ENCODE peak calls at places on chromosomes 3 and 15, in seven cellular contexts. N is NCI-H1930; X is neuronal stem cell; D is A549; Z is stimulated activated CD4-positive, alpha-beta T cell treated with anti-CD3 and anti-CD28 coated beads, Interleukin-15, amount 100 ng/mL, for 24 hours; E is PC-9; G is effector CD4-positive, alpha-beta T cell. M is an unnamed sample.

GRCh38 chr3:185465471-185465870 is 33.4 kb downstream of the TMEM41A start:
- DNase-seq in N (no peak), X (no peak), D (no peak), Z (no peak), E (no peak), G (no peak), M (no peak)

GRCh38 chr15:60520041-60520824 is 41.3 kb upstream of the ICE2 start:
- DNase-seq in N (no peak), X (no peak), D (no peak), Z (no peak), E (peak), G (no peak), M (no peak)

GRCh38 chr3:87167634-87168456 is 59.3 kb upstream of the CHMP2B start:
- DNase-seq in N (no peak), X (peak), D (peak), Z (peak), E (no peak), G (no peak), M (no peak)

GRCh38 chr3:61090770-61091169 is 160.5 kb downstream of the FHIT start:
- DNase-seq in N (no peak), X (no peak), D (no peak), Z (no peak), E (no peak), G (no peak), M (no peak)

GRCh38 chr15:52566889-52567288 is 1.9 kb downstream of the ARPP19 start:
- DNase-seq in N (no peak), X (no peak), D (no peak), Z (no peak), E (no peak), G (no peak), M (no peak)

GRCh38 chr3:195895078-195895899 is 13.1 kb downstream of the TNK2 start:
- DNase-seq in N (peak), X (peak), D (peak), Z (peak), E (no peak), G (peak), M (no peak)

GRCh38 chr15:93200448-93201226 is 111.6 kb upstream of the RGMA start:
- DNase-seq in N (no peak), X (no peak), D (no peak), Z (no peak), E (no peak), G (no peak), M (no peak)

GRCh38 chr15:39511915-39512260 is 69.0 kb upstream of the THBS1 start:
- DNase-seq in N (no peak), X (no peak), D (no peak), Z (no peak), E (no peak), G (no peak), M (no peak)

GRCh38 chr3:194307849-194308248 is 43.3 kb downstream of the CPN2 start:
- DNase-seq in N (no peak), X (no peak), D (no peak), Z (no peak), E (no peak), G (no peak), M (no peak)

GRCh38 chr15:49428392-49429095 is 5.5 kb downstream of the FGF7 start:
- DNase-seq in N (no peak), X (no peak), D (no peak), Z (no peak), E (no peak), G (no peak), M (no peak)

GRCh38 chr3:47874913-47875312 is 72.0 kb downstream of the DHX30 start:
- DNase-seq in N (no peak), X (no peak), D (no peak), Z (no peak), E (no peak), G (no peak), M (no peak)

GRCh38 chr15:29825205-29825604 is 2.9 kb upstream of the TJP1 start:
- DNase-seq in N (no peak), X (no peak), D (no peak), Z (peak), E (no peak), G (no peak), M (no peak)

GRCh38 chr3:47398218-47398617 is 17.4 kb downstream of the PTPN23 start:
- DNase-seq in N (no peak), X (no peak), D (no peak), Z (no peak), E (no peak), G (no peak), M (no peak)

GRCh38 chr3:2861120-2861519 is 249.1 kb downstream of the IL5RA start:
- DNase-seq in N (no peak), X (no peak), D (no peak), Z (no peak), E (no peak), G (no peak), M (no peak)

GRCh38 chr3:37622999-37623883 is 238.4 kb upstream of the CTDSPL start:
- DNase-seq in N (no peak), X (no peak), D (no peak), Z (no peak), E (no peak), G (no peak), M (no peak)

GRCh38 chr3:46542344-46542743 is 23.8 kb downstream of the LRRC2 start:
- DNase-seq in N (no peak), X (no peak), D (no peak), Z (no peak), E (peak), G (no peak), M (no peak)

GRCh38 chr3:64187065-64187959 is 38.0 kb downstream of the PRICKLE2 start:
- DNase-seq in N (no peak), X (no peak), D (peak), Z (no peak), E (peak), G (no peak), M (no peak)

GRCh38 chr15:37995461-37996347 is 61.3 kb downstream of the TMCO5A start:
- DNase-seq in N (peak), X (peak), D (no peak), Z (no peak), E (no peak), G (no peak), M (no peak)

GRCh38 chr15:74621936-74622335 is 6.3 kb downstream of the CLK3 start:
- DNase-seq in N (no peak), X (no peak), D (no peak), Z (no peak), E (peak), G (no peak), M (no peak)

M was measured in NCI-H2081 treated with DMSO at 0.1 percent for 48 hours.